ENCODE peak calls at places on chromosome 15, in five cellular contexts. O, T, S, C and V are unnamed samples.

GRCh38 chr15:57422113-57422754 is 45.9 kb downstream of the CGNL1 start:
- DNase-seq in O (no peak), T (no peak), S (no peak), C (no peak), V (no peak)

GRCh38 chr15:31302778-31303433 is 23.7 kb upstream of the KLF13 start:
- DNase-seq in O (no peak), T (peak; percentile 53), S (peak; percentile 37), C (no peak), V (no peak)

GRCh38 chr15:79412010-79412409 is 20.1 kb upstream of the MINAR1 start:
- DNase-seq in O (no peak), T (no peak), S (no peak), C (no peak), V (no peak)

GRCh38 chr15:76904461-76905012 is 603 bp downstream of the SCAPER start:
- DNase-seq in O (peak; percentile 60), T (peak; percentile 67), S (no peak), C (no peak), V (peak; percentile 44)

GRCh38 chr15:45162771-45163507 is 24.8 kb downstream of the SHF start:
- DNase-seq in O (peak; percentile 94), T (peak; percentile 85), S (peak; percentile 83), C (peak; percentile 76), V (peak; percentile 76)

GRCh38 chr15:68318008-68318835 is 40.7 kb downstream of the FEM1B start:
- DNase-seq in O (no peak), T (peak; percentile 46), S (no peak), C (no peak), V (no peak)

GRCh38 chr15:42749266-42749665 is 12.3 kb upstream of the CDAN1 start:
- DNase-seq in O (no peak), T (no peak), S (no peak), C (no peak), V (no peak)

GRCh38 chr15:67815036-67815592 is 10.2 kb upstream of the SKOR1 start:
- DNase-seq in O (no peak), T (no peak), S (no peak), C (no peak), V (no peak)

GRCh38 chr15:62883938-62884479 is 158.5 kb upstream of the TPM1 start:
- DNase-seq in O (no peak), T (no peak), S (no peak), C (no peak), V (no peak)

GRCh38 chr15:46080018-46080417 is 445.2 kb downstream of the SQOR start:
- DNase-seq in O (peak; percentile 31), T (no peak), S (no peak), C (no peak), V (peak; percentile 2)

GRCh38 chr15:50940506-50940905 is 32.0 kb downstream of the AP4E1 start:
- DNase-seq in O (no peak), T (no peak), S (no peak), C (no peak), V (no peak)

GRCh38 chr15:76169792-76170425 is 110.1 kb downstream of the TMEM266 start:
- DNase-seq in O (no peak), T (no peak), S (no peak), C (peak; percentile 46), V (no peak)

GRCh38 chr15:44501768-44502366 is 35.1 kb upstream of the EIF3J start:
- DNase-seq in O (no peak), T (no peak), S (no peak), C (no peak), V (no peak)

GRCh38 chr15:33051528-33051927 is 143.0 kb downstream of the FMN1 start:
- DNase-seq in O (no peak), T (peak; percentile 58), S (no peak), C (no peak), V (no peak)

GRCh38 chr15:64009241-64009640 is 37.0 kb downstream of the DAPK2 start:
- DNase-seq in O (no peak), T (no peak), S (no peak), C (peak; percentile 66), V (no peak)

GRCh38 chr15:72070817-72071447 is 47.0 kb downstream of the MYO9A start:
- DNase-seq in O (no peak), T (no peak), S (no peak), C (no peak), V (no peak)

GRCh38 chr15:58227706-58228543 is 89.7 kb downstream of the AQP9 start:
- DNase-seq in O (peak; percentile 64), T (peak; percentile 79), S (peak; percentile 73), C (peak; percentile 71), V (no peak)

GRCh38 chr15:78630886-78631633 is 9.9 kb downstream of the CHRNB4 start:
- DNase-seq in O (no peak), T (peak; percentile 31), S (no peak), C (no peak), V (no peak)

GRCh38 chr15:94840794-94841587 is 609.6 kb downstream of the MCTP2 start:
- DNase-seq in O (no peak), T (no peak), S (no peak), C (no peak), V (no peak)

GRCh38 chr15:51726302-51727073 is 11.0 kb downstream of the LYSMD2 start:
- DNase-seq in O (peak; percentile 90), T (no peak), S (peak; percentile 81), C (peak; percentile 44), V (peak; percentile 19)

GRCh38 chr15:24068102-24068501 is 381.0 kb upstream of the NDN start:
- DNase-seq in O (no peak), T (no peak), S (no peak), C (no peak), V (no peak)

GRCh38 chr15:31148622-31149505 is 47.3 kb upstream of the TRPM1 start:
- DNase-seq in O (no peak), T (no peak), S (no peak), C (no peak), V (no peak)

GRCh38 chr15:77870195-77871065 is 207.1 kb downstream of the TBC1D2B start:
- DNase-seq in O (peak; percentile 90), T (peak; percentile 71), S (peak; percentile 67), C (peak; percentile 65), V (no peak)

GRCh38 chr15:49423906-49424520 is 971 bp downstream of the FGF7 start:
- DNase-seq in O (no peak), T (no peak), S (no peak), C (no peak), V (no peak)

GRCh38 chr15:49430046-49430445 is 7.0 kb downstream of the FGF7 start:
- DNase-seq in O (no peak), T (no peak), S (no peak), C (no peak), V (no peak)

GRCh38 chr15:49428392-49429095 is 5.5 kb downstream of the FGF7 start:
- DNase-seq in O (no peak), T (no peak), S (no peak), C (no peak), V (no peak)

GRCh38 chr15:49424954-49425353 is 1.9 kb downstream of the FGF7 start:
- DNase-seq in O (no peak), T (no peak), S (no peak), C (no peak), V (no peak)

GRCh38 chr15:49427369-49427768 is 4.3 kb downstream of the FGF7 start:
- DNase-seq in O (no peak), T (no peak), S (no peak), C (no peak), V (no peak)
- H3K27ac ChIP-seq in O (no peak overlapping the region), T (peak overlapping the region; percentile 32), S (no peak overlapping the region), C (no peak overlapping the region), V (no peak overlapping the region)

GRCh38 chr15:90881978-90882721 is 2.2 kb upstream of the FES start:
- DNase-seq in O (no peak), T (peak; percentile 64), S (no peak), C (no peak), V (no peak)
- H3K27ac ChIP-seq in O (no peak overlapping the region), T (peak overlapping the region; percentile 17), S (no peak overlapping the region), C (no peak overlapping the region), V (no peak overlapping the region)

GRCh38 chr15:70449311-70450141 is 313.8 kb downstream of the UACA start:
- DNase-seq in O (no peak), T (no peak), S (no peak), C (no peak), V (no peak)
- H3K27ac ChIP-seq in O (no peak overlapping the region), T (no peak overlapping the region), S (no peak overlapping the region), C (no peak overlapping the region), V (no peak overlapping the region)

DNA sequence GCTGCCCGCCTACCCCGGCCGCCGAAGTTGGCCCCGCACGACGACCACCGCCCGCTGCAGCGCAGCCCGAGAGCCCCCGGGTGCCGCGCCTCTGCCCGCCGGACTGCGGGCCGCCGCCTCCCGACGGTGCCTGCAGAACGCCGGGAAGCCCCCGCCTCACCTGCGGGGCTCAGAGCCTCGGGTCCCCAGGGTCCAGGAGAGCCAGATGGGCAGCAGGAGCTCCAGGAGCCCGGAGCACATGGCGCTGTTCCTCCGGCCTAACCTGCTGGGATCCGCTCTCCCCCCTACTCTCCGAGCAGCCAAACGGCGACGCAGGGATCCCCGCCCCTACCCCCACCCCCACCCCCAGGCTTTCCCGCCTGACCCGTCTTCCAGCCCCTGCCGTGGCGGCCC is 615 bp upstream of the GABRB3 start:
- DNase-seq in O (peak; percentile 52), T (no peak), S (no peak), C (no peak), V (no peak)
- H3K27ac ChIP-seq in O (no peak overlapping the region), T (no peak overlapping the region), S (no peak overlapping the region), C (no peak overlapping the region), V (no peak overlapping the region)

GRCh38 chr15:59251001-59251845 is 44.6 kb downstream of the LDHAL6B start:
- DNase-seq in O (no peak), T (no peak), S (no peak), C (no peak), V (no peak)

GRCh38 chr15:59249816-59250215 is 43.2 kb downstream of the LDHAL6B start:
- DNase-seq in O (no peak), T (no peak), S (no peak), C (no peak), V (no peak)

GRCh38 chr15:59247364-59247763 is 40.7 kb downstream of the LDHAL6B start:
- DNase-seq in O (peak; percentile 71), T (no peak), S (peak; percentile 70), C (no peak), V (no peak)

GRCh38 chr15:59252137-59252536 is 45.5 kb downstream of the LDHAL6B start:
- DNase-seq in O (no peak), T (no peak), S (no peak), C (no peak), V (no peak)

DNA sequence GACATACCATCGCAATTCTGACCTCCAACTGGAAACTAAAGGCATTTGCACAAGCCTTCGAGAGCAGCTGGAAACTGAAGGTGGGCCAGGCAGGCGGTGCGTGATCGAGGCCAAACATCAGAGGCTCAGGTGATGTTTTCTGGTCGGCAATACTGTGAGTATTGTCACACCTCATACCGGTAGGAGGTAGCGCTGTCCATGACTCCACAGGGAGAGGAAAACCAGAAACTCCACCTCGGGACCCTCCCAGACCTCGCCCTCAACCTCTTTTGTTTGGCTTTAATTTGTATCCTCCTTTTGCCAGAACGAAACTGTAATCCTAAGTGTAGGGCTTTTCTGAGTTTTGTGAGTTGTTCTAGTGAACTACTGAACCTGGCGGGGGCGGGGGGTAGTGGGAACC is 43.6 kb downstream of the LDHAL6B start:
- DNase-seq in O (no peak), T (no peak), S (no peak), C (no peak), V (no peak)
- H3K27ac ChIP-seq in O (no peak overlapping the region), T (no peak overlapping the region), S (no peak overlapping the region), C (no peak overlapping the region), V (no peak overlapping the region)

DNA sequence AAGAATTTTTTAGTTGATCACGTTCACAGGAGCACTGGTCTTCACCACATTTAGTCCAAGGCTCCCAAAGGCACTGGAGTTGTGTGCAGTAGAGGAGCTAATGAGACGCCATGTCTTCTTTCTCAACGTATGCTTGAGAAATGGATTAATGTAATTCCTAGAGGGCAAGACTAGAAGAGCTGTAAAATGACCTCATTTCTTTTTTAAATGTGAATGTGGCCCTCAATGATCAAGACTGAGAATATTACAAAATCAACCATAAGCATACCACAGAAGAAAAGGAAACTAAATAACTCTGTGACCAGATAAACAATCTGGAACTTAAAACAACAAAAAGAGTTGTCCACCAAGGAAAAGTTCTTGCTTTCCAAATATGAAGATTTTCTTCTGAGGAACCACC is 112.1 kb upstream of the THBS1 start:
- DNase-seq in O (no peak), T (no peak), S (no peak), C (no peak), V (no peak)
- H3K27ac ChIP-seq in O (no peak overlapping the region), T (peak overlapping the region; percentile 48), S (no peak overlapping the region), C (no peak overlapping the region), V (no peak overlapping the region)